ENCODE peak calls at places on chromosome 14, in seven cellular contexts. B is endodermal cell, F is dorsolateral prefrontal cortex, W is NCI-H345, Y is left ventricle myocardium inferior, T is HS-5, I is GM12865. M is an unnamed sample.

GRCh38 chr14:95575820-95576473 is 41.1 kb downstream of the GLRX5 start:
- DNase-seq in B (peak), F (no peak), W (no peak), Y (no peak), T (no peak), I (peak), M (no peak)

GRCh38 chr14:37970696-37971095 is 237.0 kb upstream of the SSTR1 start:
- DNase-seq in B (no peak), F (no peak), W (no peak), Y (no peak), T (no peak), I (no peak), M (no peak)

GRCh38 chr14:28754209-28754985 is 12.2 kb upstream of the FOXG1 start:
- DNase-seq in B (peak), F (no peak), W (peak), Y (no peak), T (no peak), I (peak), M (no peak)

GRCh38 chr14:73238262-73238852 is 1.1 kb downstream of the PAPLN start:
- DNase-seq in B (no peak), F (no peak), W (no peak), Y (no peak), T (peak), I (no peak), M (no peak)

GRCh38 chr14:65478596-65478995 is 66.1 kb downstream of the FUT8 start:
- DNase-seq in B (no peak), F (no peak), W (peak), Y (no peak), T (no peak), I (peak), M (no peak)

GRCh38 chr14:99860219-99860618 is 67.0 kb downstream of the EML1 start:
- DNase-seq in B (no peak), F (no peak), W (no peak), Y (no peak), T (no peak), I (no peak), M (no peak)

GRCh38 chr14:77790566-77791224 is 9.2 kb upstream of the ADCK1 start:
- DNase-seq in B (no peak), F (no peak), W (no peak), Y (no peak), T (no peak), I (no peak), M (no peak)

GRCh38 chr14:100428727-100429126 is 105.6 kb downstream of the SLC25A47 start:
- DNase-seq in B (no peak), F (no peak), W (no peak), Y (no peak), T (no peak), I (peak), M (peak)

GRCh38 chr14:91693342-91693741 is 38.5 kb downstream of the CATSPERB start:
- DNase-seq in B (no peak), F (no peak), W (no peak), Y (no peak), T (peak), I (no peak), M (no peak)